ENCODE peak calls at places on chromosomes 3 and 15, in four cellular contexts. One of them, this sample, is unnamed.

GRCh38 chr3:130649061-130649654 is 97.5 kb downstream of the PIK3R4 start:
- DNase-seq in dorsolateral prefrontal cortex: no peak
- DNase-seq in fibroblast of lung: no peak
- DNase-seq in lower lobe of right lung: no peak
- DNase-seq in this sample: no peak

GRCh38 chr3:179713643-179714090 is 60.8 kb downstream of the USP13 start:
- DNase-seq in lower lobe of right lung: no peak
- DNase-seq in fibroblast of lung: peak
- DNase-seq in dorsolateral prefrontal cortex: no peak
- DNase-seq in this sample: no peak

GRCh38 chr3:48405971-48406370 is 23.9 kb downstream of the PLXNB1 start:
- DNase-seq in lower lobe of right lung: no peak
- DNase-seq in dorsolateral prefrontal cortex: peak
- DNase-seq in fibroblast of lung: no peak
- DNase-seq in this sample: no peak

GRCh38 chr3:184154909-184155643 is at the start of gene DVL3:
- DNase-seq in lower lobe of right lung: peak
- DNase-seq in fibroblast of lung: peak
- DNase-seq in dorsolateral prefrontal cortex: peak
- DNase-seq in this sample: no peak

GRCh38 chr3:65642903-65643302 is 395.8 kb downstream of the MAGI1 start:
- DNase-seq in dorsolateral prefrontal cortex: no peak
- DNase-seq in fibroblast of lung: no peak
- DNase-seq in lower lobe of right lung: no peak
- DNase-seq in this sample: no peak

GRCh38 chr3:4497884-4498283 is 4.7 kb downstream of the ITPR1 start:
- DNase-seq in fibroblast of lung: no peak
- DNase-seq in lower lobe of right lung: no peak
- DNase-seq in dorsolateral prefrontal cortex: no peak
- DNase-seq in this sample: no peak

GRCh38 chr15:100929641-100930042 is 10.5 kb downstream of the LRRK1 start:
- DNase-seq in lower lobe of right lung: no peak
- DNase-seq in dorsolateral prefrontal cortex: no peak
- DNase-seq in fibroblast of lung: no peak
- DNase-seq in this sample: no peak

GRCh38 chr15:55894406-55894965 is 98.9 kb downstream of the NEDD4 start:
- DNase-seq in dorsolateral prefrontal cortex: no peak
- DNase-seq in fibroblast of lung: no peak
- DNase-seq in lower lobe of right lung: no peak
- DNase-seq in this sample: no peak

GRCh38 chr3:182500294-182500693 is 293.0 kb upstream of the ATP11B start:
- DNase-seq in dorsolateral prefrontal cortex: no peak
- DNase-seq in lower lobe of right lung: no peak
- DNase-seq in fibroblast of lung: no peak
- DNase-seq in this sample: no peak
- H3K4me3 ChIP-seq in dorsolateral prefrontal cortex: no peak
- H3K4me3 ChIP-seq in lower lobe of right lung: no peak
- H3K4me3 ChIP-seq in fibroblast of lung: no peak
- H3K4me3 ChIP-seq in this sample: no peak

GRCh38 chr3:45055032-45055410 is 28.9 kb downstream of the CLEC3B start:
- DNase-seq in lower lobe of right lung: no peak
- DNase-seq in fibroblast of lung: peak
- DNase-seq in dorsolateral prefrontal cortex: no peak
- DNase-seq in this sample: no peak

GRCh38 chr3:45059132-45059531 is 33.0 kb downstream of the CLEC3B start:
- DNase-seq in lower lobe of right lung: no peak
- DNase-seq in dorsolateral prefrontal cortex: no peak
- DNase-seq in fibroblast of lung: no peak
- DNase-seq in this sample: no peak

GRCh38 chr3:45057557-45057956 is 31.5 kb downstream of the CLEC3B start:
- DNase-seq in fibroblast of lung: no peak
- DNase-seq in lower lobe of right lung: no peak
- DNase-seq in dorsolateral prefrontal cortex: no peak
- DNase-seq in this sample: no peak

GRCh38 chr3:45055411-45056143 is 29.5 kb downstream of the CLEC3B start:
- DNase-seq in dorsolateral prefrontal cortex: no peak
- DNase-seq in lower lobe of right lung: no peak
- DNase-seq in fibroblast of lung: peak
- DNase-seq in this sample: no peak

DNA sequence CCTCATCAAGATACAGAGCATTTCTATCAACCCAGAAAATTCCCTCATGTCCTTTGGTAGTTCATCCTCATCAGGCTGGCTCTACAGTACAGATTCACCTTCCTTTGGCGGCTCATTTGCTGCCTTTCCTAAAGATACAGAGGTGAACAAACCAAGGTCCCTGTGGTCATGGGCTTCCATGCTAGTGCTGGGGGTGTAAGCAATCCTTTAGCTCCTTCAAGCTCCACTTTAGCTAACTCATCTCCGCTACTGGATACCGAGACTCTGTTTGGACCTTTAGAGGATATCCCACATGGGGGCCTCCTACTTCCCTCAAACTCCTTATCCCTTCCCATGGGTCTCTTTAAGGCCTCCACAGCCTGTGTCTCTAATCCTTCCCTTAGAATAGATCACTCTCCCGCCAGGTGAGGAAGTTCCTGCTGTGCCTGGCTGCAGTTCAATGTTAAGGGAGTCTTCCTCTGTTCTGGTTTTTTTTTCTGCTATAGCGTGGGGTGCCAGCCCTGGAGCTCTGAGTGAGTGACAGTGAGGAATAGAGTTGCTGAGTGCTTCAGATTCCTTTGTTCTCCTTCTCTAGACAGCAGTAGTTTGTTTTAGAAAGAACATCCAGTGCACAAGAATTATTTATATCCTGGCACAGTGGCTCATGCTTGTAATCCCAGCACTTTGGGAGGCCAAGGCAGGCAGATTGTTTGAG is 30.7 kb downstream of the CLEC3B start:
- DNase-seq in fibroblast of lung: no peak
- DNase-seq in lower lobe of right lung: no peak
- DNase-seq in dorsolateral prefrontal cortex: no peak
- DNase-seq in this sample: no peak
- H3K27ac ChIP-seq in fibroblast of lung: peak
- H3K27ac ChIP-seq in lower lobe of right lung: peak
- H3K27ac ChIP-seq in dorsolateral prefrontal cortex: no peak
- H3K27ac ChIP-seq in this sample: peak

DNA sequence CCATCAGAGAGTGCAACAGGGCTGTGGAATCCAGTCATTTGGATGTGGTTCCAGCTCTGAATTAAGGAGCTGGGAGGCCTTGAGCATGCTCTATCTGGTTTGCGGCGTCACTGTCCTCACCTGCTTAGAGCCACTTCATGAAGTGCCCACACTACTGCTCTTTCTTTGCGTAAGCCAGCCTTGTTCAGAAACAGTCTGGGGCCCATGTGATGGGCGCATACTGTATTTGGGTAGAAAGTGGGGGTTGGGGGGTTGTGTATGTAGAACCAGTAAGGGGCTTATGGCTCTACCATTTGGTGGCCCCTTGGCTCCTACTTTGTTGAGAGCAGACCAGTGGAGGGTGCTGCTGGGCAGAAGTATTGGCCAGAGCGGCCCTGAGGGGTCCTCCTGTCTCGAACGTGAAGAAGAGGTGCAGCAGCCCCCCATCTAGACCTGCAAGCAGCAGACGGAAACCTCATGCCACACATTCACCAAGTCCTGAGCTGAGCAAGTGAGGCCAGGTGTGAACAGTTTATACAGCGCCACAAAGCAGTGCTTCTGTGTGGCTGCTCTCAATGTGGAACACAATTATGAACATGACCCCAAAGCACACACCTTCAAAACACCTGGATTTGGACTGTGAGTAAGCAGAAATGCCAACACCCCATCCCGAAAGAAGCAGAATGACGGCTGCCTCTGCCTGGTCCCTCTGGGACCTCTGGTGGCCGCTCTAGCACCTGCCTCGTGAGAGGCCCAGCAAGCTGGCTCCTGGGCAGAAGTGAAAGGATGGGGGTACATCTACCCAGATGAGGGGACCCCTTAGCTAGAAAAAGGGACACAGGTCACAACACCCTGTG is 26.6 kb downstream of the SRPRB start:
- DNase-seq in fibroblast of lung: no peak
- DNase-seq in lower lobe of right lung: no peak
- DNase-seq in dorsolateral prefrontal cortex: no peak
- DNase-seq in this sample: no peak
- TF ChIP-seq CTCF in fibroblast of lung: no peak
- TF ChIP-seq CTCF in lower lobe of right lung: no peak
- TF ChIP-seq CTCF in dorsolateral prefrontal cortex: no peak
- TF ChIP-seq CTCF in this sample: no peak

GRCh38 chr3:98966862-98967554 is 65.5 kb upstream of the DCBLD2 start:
- DNase-seq in fibroblast of lung: peak
- DNase-seq in dorsolateral prefrontal cortex: no peak
- DNase-seq in lower lobe of right lung: no peak
- DNase-seq in this sample: no peak

GRCh38 chr3:98966434-98966833 is 64.9 kb upstream of the DCBLD2 start:
- DNase-seq in dorsolateral prefrontal cortex: no peak
- DNase-seq in lower lobe of right lung: no peak
- DNase-seq in fibroblast of lung: no peak
- DNase-seq in this sample: no peak

GRCh38 chr3:98968824-98969223 is 67.3 kb upstream of the DCBLD2 start:
- DNase-seq in fibroblast of lung: no peak
- DNase-seq in dorsolateral prefrontal cortex: no peak
- DNase-seq in lower lobe of right lung: no peak
- DNase-seq in this sample: no peak

GRCh38 chr3:98968347-98968746 is 66.9 kb upstream of the DCBLD2 start:
- DNase-seq in dorsolateral prefrontal cortex: no peak
- DNase-seq in fibroblast of lung: no peak
- DNase-seq in lower lobe of right lung: no peak
- DNase-seq in this sample: no peak

GRCh38 chr3:98967758-98968157 is 66.3 kb upstream of the DCBLD2 start:
- DNase-seq in fibroblast of lung: no peak
- DNase-seq in lower lobe of right lung: no peak
- DNase-seq in dorsolateral prefrontal cortex: no peak
- DNase-seq in this sample: no peak
- H3K4me3 ChIP-seq in fibroblast of lung: no peak
- H3K4me3 ChIP-seq in lower lobe of right lung: no peak
- H3K4me3 ChIP-seq in dorsolateral prefrontal cortex: no peak
- H3K4me3 ChIP-seq in this sample: no peak

DNA sequence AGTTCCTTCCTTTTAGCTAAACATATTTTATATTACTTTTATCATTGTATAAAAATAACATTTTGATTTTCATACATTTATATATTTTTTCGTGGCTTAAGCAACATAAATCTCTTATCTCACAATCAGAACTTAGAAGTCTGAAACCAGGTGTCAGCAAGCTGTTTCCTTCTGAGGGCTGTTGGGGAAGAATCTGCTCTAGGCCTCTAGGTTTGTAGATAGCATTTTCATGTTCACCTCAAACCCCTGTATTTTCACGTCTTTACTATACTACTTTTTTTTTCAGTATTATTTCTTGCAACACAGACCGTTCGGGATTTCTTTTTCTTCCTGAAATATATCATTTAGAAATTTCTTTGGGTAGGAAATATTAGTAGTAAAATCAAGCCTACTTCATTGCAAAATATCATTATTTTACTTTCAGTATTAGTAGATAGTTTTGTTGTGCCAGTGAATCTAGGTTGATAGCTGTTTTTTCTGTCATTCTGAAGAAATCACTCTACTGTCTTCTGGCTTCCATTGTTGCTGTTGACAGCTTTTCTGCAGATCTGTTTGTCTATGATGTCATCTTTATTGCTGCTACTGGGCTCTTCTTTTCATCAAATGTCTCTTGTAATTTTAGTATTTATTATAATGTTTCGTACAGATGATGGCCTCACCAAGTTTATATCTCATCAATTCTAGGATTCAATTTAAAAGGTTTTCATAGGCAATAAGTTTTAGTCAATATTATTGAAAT is 756.3 kb downstream of the VGLL3 start:
- DNase-seq in dorsolateral prefrontal cortex: no peak
- DNase-seq in lower lobe of right lung: no peak
- DNase-seq in fibroblast of lung: no peak
- DNase-seq in this sample: no peak
- H3K27ac ChIP-seq in dorsolateral prefrontal cortex: no peak
- H3K27ac ChIP-seq in lower lobe of right lung: no peak
- H3K27ac ChIP-seq in fibroblast of lung: no peak
- H3K27ac ChIP-seq in this sample: no peak

GRCh38 chr3:81214626-81215025 is 546.8 kb downstream of the GBE1 start:
- DNase-seq in lower lobe of right lung: no peak
- DNase-seq in fibroblast of lung: peak
- DNase-seq in dorsolateral prefrontal cortex: no peak
- DNase-seq in this sample: no peak

GRCh38 chr3:81216192-81216591 is 545.3 kb downstream of the GBE1 start:
- DNase-seq in dorsolateral prefrontal cortex: no peak
- DNase-seq in lower lobe of right lung: no peak
- DNase-seq in fibroblast of lung: peak
- DNase-seq in this sample: no peak

DNA sequence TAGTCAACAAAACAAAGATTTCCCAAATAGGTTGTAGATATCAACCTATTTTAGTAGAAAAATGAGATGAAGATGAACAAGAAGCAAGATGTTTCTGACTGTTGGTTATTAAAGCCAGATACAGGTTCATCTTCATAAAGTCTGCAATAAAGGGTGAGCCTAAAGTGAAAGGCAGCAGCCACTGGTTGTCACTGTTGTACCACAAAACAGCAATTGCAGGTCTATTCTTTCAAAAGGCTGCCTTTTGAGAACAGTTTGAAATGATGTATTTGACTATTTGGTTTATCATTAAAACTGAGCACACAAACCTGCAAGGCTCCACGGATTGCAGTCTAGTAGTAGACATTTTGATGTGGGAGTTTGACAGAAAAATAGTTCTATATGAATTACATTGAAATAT is 543.4 kb downstream of the GBE1 start:
- DNase-seq in fibroblast of lung: peak
- DNase-seq in dorsolateral prefrontal cortex: no peak
- DNase-seq in lower lobe of right lung: no peak
- DNase-seq in this sample: no peak
- TF ChIP-seq CTCF in fibroblast of lung: peak
- TF ChIP-seq CTCF in dorsolateral prefrontal cortex: peak
- TF ChIP-seq CTCF in lower lobe of right lung: peak
- TF ChIP-seq CTCF in this sample: no peak

DNA sequence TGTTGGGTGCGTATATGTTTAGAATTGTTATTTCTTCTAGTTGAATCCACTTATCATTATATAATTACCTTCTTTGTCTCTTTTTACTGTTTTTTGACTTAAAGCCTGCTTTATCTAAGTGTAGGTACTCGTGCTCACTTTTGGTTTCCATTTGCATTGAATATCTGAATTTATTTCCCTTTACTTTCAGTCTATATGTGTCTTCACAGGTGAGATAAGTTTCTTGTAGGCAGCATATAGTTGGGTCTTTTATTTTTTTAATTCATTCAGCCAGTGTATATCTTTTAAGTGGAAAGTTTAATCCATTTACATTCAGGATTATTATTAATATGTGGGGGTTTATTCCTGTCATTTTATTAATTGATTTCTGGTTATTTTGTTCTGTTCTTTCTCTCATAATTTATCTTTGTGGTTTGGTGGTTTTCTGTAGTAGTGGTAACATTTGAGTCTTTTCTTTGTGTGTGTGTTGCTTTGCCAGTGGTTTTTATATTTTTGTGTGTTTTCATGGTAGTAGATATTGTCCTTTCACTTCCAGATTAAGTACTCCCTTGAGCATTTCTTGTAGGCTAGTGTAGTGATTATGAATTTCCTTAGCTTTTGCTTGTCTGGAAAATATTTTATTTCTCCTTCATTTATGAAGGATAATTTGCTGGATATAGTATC is 27.3 kb downstream of the STT3B start:
- DNase-seq in fibroblast of lung: no peak
- DNase-seq in lower lobe of right lung: no peak
- DNase-seq in dorsolateral prefrontal cortex: no peak
- DNase-seq in this sample: no peak
- H3K4me3 ChIP-seq in fibroblast of lung: no peak
- H3K4me3 ChIP-seq in lower lobe of right lung: no peak
- H3K4me3 ChIP-seq in dorsolateral prefrontal cortex: no peak
- H3K4me3 ChIP-seq in this sample: no peak